ENCODE peak calls at places on chromosomes 4 and X, in eight cellular contexts. S is astrocyte of the spinal cord, A is body of pancreas, G is OCI-LY7, V is GM06990, J is GM12864, Y is colonic mucosa, F is neuronal stem cell. T is an unnamed sample.
A peak's percentile ranks its signal among the peaks of the same experiment; 100 is the strongest.

GRCh38 chr4:71147261-71147660 is 153.8 kb downstream of the DCK start:
- DNase-seq in S (peak; percentile 27), V (no peak), F (no peak), G (no peak), J (no peak), Y (no peak), A (no peak), T (no peak)

GRCh38 chr4:67288964-67289363 is 256.3 kb downstream of the CENPC start:
- DNase-seq in G (peak; percentile 18), A (peak; percentile 17), J (no peak), Y (no peak), V (no peak), S (peak; percentile 3), F (peak; percentile 31), T (no peak)

GRCh38 chr4:78379991-78380739 is 171.4 kb upstream of the ANXA3 start:
- DNase-seq in G (no peak), S (peak; percentile 39), Y (peak; percentile 73), A (peak; percentile 23), V (no peak), F (no peak), J (no peak), T (peak; percentile 87)

GRCh38 chr4:38328963-38329729 is 334.9 kb upstream of the KLF3 start:
- DNase-seq in V (no peak), F (no peak), Y (no peak), A (no peak), S (no peak), G (no peak), J (no peak), T (no peak)

GRCh38 chr4:98430708-98431403 is 169.7 kb downstream of the RAP1GDS1 start:
- DNase-seq in G (no peak), Y (no peak), F (no peak), S (peak; percentile 94), A (no peak), V (no peak), J (no peak), T (peak; percentile 75)

GRCh38 chrX:24963823-24964222 is 51.9 kb downstream of the ARX start:
- DNase-seq in J (no peak), S (no peak), F (no peak), V (no peak), A (no peak), Y (no peak), G (no peak), T (peak; percentile 48)

GRCh38 chr4:118811008-118811764 is 24.7 kb downstream of the SEC24D start:
- DNase-seq in F (no peak), V (no peak), Y (no peak), A (no peak), S (peak; percentile 63), G (no peak), J (no peak), T (peak; percentile 27)

GRCh38 chr4:110335399-110335798 is 137.0 kb upstream of the ELOVL6 start:
- DNase-seq in G (no peak), J (no peak), Y (no peak), A (no peak), S (no peak), F (no peak), V (no peak), T (no peak)

GRCh38 chr4:69829678-69830077 is 30.3 kb downstream of the SULT1E1 start:
- DNase-seq in V (no peak), F (no peak), J (no peak), Y (no peak), S (no peak), A (no peak), G (no peak), T (no peak)

GRCh38 chr4:141896687-141897086 is 260.3 kb downstream of the IL15 start:
- DNase-seq in A (no peak), G (no peak), F (no peak), V (no peak), Y (no peak), S (no peak), J (no peak), T (no peak)

GRCh38 chr4:156764145-156764544 is 207.5 kb downstream of the PDGFC start:
- DNase-seq in A (no peak), G (no peak), Y (no peak), V (no peak), S (peak; percentile 61), J (no peak), F (no peak), T (peak; percentile 94)

GRCh38 chrX:129403974-129404669 is 119.2 kb downstream of the SMARCA1 start:
- DNase-seq in V (no peak), F (no peak), G (no peak), S (peak; percentile 3), J (no peak), Y (no peak), A (no peak), T (no peak)

GRCh38 chr4:81040175-81040659 is 9.7 kb downstream of the BMP3 start:
- DNase-seq in V (peak; percentile 15), J (no peak), G (peak; percentile 82), F (no peak), Y (no peak), S (peak; percentile 52), A (no peak), T (no peak)

GRCh38 chr4:76696109-76696508 is 201.8 kb downstream of the SOWAHB start:
- DNase-seq in F (peak; percentile 96), S (peak; percentile 35), J (no peak), Y (no peak), G (no peak), A (no peak), V (no peak), T (no peak)

GRCh38 chrX:97311066-97311778 is 427.5 kb downstream of the RPA4 start:
- DNase-seq in G (no peak), Y (no peak), V (no peak), J (no peak), S (no peak), F (no peak), A (no peak), T (no peak)

GRCh38 chr4:186831574-186831973 is 107.9 kb upstream of the FAT1 start:
- DNase-seq in F (no peak), Y (no peak), V (no peak), A (no peak), S (no peak), J (no peak), G (no peak), T (no peak)

GRCh38 chr4:186826866-186827541 is 103.3 kb upstream of the FAT1 start:
- DNase-seq in V (no peak), A (no peak), F (no peak), Y (no peak), G (no peak), S (no peak), J (no peak), T (no peak)

GRCh38 chr4:186829097-186829496 is 105.4 kb upstream of the FAT1 start:
- DNase-seq in V (no peak), J (no peak), Y (no peak), G (no peak), S (no peak), A (no peak), F (no peak), T (no peak)

GRCh38 chr4:186827542-186827887 is 103.9 kb upstream of the FAT1 start:
- DNase-seq in A (no peak), F (no peak), Y (no peak), V (no peak), J (no peak), S (no peak), G (no peak), T (no peak)

DNA sequence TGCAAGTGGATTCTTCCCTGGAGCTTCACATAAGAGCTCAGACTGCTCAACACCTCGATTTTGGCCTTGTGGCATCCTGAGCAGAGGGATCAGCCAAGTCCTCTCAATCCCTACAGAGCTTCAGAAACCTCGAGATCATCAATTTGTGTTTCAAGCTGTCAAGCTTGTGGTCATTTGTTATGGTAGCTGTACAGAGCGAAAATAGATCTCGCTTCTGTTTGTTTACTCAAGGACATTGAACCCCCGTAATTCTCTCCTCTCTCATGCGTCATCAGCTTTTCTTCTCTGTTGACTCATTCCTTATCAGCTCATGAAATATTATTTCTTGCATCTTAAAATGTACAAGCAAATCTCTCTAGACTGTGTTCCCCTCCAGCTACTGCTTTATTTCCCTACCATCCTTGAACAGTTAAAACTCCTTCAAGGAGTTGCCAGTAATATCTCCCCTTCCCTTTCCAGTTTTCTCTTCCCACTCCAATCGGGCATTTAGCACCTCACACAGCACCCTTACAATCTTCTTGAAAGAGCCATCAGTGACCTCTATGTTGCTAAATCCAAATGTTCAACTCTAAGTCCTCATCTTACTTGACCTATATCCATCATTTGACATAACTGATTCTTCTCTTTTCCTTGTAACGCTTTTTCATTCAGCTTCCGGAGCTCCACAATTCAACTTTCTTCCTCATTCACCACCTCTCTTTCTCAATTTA is 106.2 kb upstream of the FAT1 start:
- DNase-seq in J (no peak), F (no peak), A (no peak), Y (no peak), S (peak; percentile 94), V (no peak), G (no peak), T (peak; percentile 82)
- H3K4me3 ChIP-seq in J (no peak overlapping the region), F (no peak overlapping the region), A (no peak overlapping the region), Y (no peak overlapping the region), S (no peak overlapping the region), V (no peak overlapping the region), G (no peak overlapping the region), T (no peak overlapping the region)

GRCh38 chrX:142998447-142999208 is 27.1 kb upstream of the SPANXN4 start:
- DNase-seq in V (no peak), F (no peak), G (no peak), S (no peak), J (no peak), A (no peak), Y (no peak), T (no peak)
- H3K4me3 ChIP-seq in V (no peak overlapping the region), F (no peak overlapping the region), G (no peak overlapping the region), S (no peak overlapping the region), J (no peak overlapping the region), A (no peak overlapping the region), Y (no peak overlapping the region), T (no peak overlapping the region)

DNA sequence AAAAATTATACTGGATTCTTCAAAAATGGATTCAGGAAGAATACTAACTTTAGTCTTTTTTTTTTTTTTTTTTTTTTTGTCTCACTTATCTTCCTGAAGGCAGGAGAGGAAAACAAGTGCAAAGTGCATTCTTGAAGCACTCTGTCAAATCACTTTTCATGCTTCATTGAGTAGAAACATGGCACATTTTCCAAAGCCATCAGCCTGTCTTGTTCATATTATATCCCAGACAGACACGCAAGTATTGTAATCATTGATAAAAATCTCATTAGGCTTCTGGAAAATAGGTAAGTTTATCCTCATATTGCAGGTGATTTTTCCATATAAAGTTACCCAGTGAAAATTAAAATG is 1.3 kb downstream of the BBS12 start:
- DNase-seq in S (no peak), J (no peak), A (no peak), V (no peak), F (no peak), Y (no peak), G (no peak), T (no peak)
- H3K4me3 ChIP-seq in S (peak overlapping the region; percentile 76), J (no peak overlapping the region), A (no peak overlapping the region), V (no peak overlapping the region), F (no peak overlapping the region), Y (no peak overlapping the region), G (peak overlapping the region; percentile 79), T (peak overlapping the region; percentile 86)

DNA sequence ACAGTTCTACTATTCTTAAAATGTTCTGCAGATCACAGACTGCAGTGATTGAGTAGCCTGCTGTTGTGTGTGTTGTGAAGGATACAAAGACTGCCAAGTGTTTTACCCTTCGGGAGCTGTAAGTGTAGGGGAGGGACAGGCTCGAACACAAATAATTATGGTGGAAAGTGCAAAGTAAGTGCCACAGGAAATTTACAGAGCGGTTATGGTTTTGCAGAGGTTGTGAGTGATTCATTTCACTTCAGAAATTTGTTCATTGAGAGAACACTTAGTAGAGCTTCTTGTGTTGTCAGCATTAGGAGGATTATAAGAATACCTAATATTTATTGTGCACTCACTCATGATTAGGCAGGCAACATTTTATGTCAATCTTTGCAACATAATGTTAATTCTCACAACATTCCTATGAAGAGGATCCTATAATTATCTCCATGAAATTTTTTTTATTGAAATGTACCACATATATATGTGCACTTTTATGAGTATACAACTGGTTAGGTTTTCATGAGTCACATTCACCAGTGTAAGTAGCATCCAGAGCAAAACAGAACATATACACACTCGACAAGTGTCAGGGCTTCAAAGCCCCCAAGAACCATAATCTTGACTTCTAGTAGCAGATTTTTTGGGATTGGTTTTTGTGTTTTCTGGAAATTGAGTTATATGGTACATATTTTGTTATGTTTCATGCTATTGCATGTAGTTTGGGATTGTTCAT is 62.2 kb downstream of the ARHGAP10 start:
- DNase-seq in F (no peak), A (no peak), V (no peak), G (no peak), S (no peak), Y (no peak), J (no peak), T (peak; percentile 34)
- H3K4me3 ChIP-seq in F (no peak overlapping the region), A (no peak overlapping the region), V (no peak overlapping the region), G (no peak overlapping the region), S (no peak overlapping the region), Y (no peak overlapping the region), J (no peak overlapping the region), T (no peak overlapping the region)

T was measured in retinal pigment epithelial cell.